ENCODE peak calls at places on chromosome 4, in five cellular contexts. B is body of pancreas, J is SK-N-SH treated with all-trans-retinoic acid at 6 μM for 48 hours, L is Right ventricle myocardium inferior, F is A549. H is an unnamed sample.

GRCh38 chr4:99447513-99447912 is 12.4 kb upstream of the ADH7 start:
- ATAC-seq in J (no peak), B (no peak), L (no peak), F (no peak), H (no peak)

GRCh38 chr4:151540728-151541437 is 131.9 kb downstream of the FHIP1A start:
- ATAC-seq in J (peak; percentile 84), L (no peak), F (peak; percentile 97), B (peak; percentile 48), H (peak; percentile 91)

GRCh38 chr4:159051245-159052071 is 51.4 kb upstream of the RAPGEF2 start:
- ATAC-seq in B (no peak), J (no peak), L (no peak), F (no peak), H (no peak)

GRCh38 chr4:41883988-41884737 is 51.1 kb upstream of the TMEM33 start:
- ATAC-seq in B (no peak), L (no peak), J (peak; percentile 33), F (peak; percentile 40), H (no peak)

GRCh38 chr4:18512718-18513117 is 491.2 kb upstream of the LCORL start:
- ATAC-seq in F (no peak), L (no peak), B (no peak), J (no peak), H (no peak)

GRCh38 chr4:142480244-142480643 is 365.9 kb downstream of the INPP4B start:
- ATAC-seq in J (no peak), L (no peak), F (no peak), B (no peak), H (no peak)

GRCh38 chr4:21769404-21770147 is 179.0 kb downstream of the KCNIP4 start:
- ATAC-seq in L (no peak), F (no peak), J (peak; percentile 51), B (no peak), H (no peak)

GRCh38 chr4:81504685-81505598 is 33.2 kb upstream of the RASGEF1B start:
- ATAC-seq in F (no peak), J (no peak), B (peak; percentile 55), L (peak; percentile 63), H (peak; percentile 43)

GRCh38 chr4:7462509-7462971 is 27.8 kb upstream of the PSAPL1 start:
- ATAC-seq in B (peak; percentile 50), J (peak; percentile 54), L (peak; percentile 57), F (peak; percentile 65), H (peak; percentile 35)

GRCh38 chr4:143389543-143390195 is 53.0 kb downstream of the GAB1 start:
- ATAC-seq in B (no peak), J (peak; percentile 38), F (peak; percentile 42), L (peak; percentile 33), H (no peak)

GRCh38 chr4:102614801-102615200 is 113.6 kb downstream of the NFKB1 start:
- ATAC-seq in F (no peak), L (no peak), B (no peak), J (no peak), H (no peak)

GRCh38 chr4:21474195-21474594 is 474.4 kb downstream of the KCNIP4 start:
- ATAC-seq in F (no peak), B (no peak), J (no peak), L (no peak), H (no peak)

GRCh38 chr4:122503214-122503613 is 46.7 kb upstream of the IL2 start:
- ATAC-seq in L (no peak), B (no peak), F (no peak), J (no peak), H (no peak)

GRCh38 chr4:130712038-130712437 is 1616.1 kb downstream of the C4orf33 start:
- ATAC-seq in F (no peak), B (no peak), L (no peak), J (no peak), H (peak; percentile 50)

GRCh38 chr4:6549890-6550620 is 24.9 kb upstream of the MAN2B2 start:
- ATAC-seq in B (no peak), J (no peak), F (no peak), L (peak; percentile 86), H (no peak)

GRCh38 chr4:150641604-150642003 is 59.7 kb downstream of the MAB21L2 start:
- ATAC-seq in L (no peak), F (no peak), B (no peak), J (no peak), H (no peak)

GRCh38 chr4:71518283-71518989 is 179.6 kb downstream of the SLC4A4 start:
- ATAC-seq in F (no peak), L (no peak), B (no peak), J (no peak), H (peak; percentile 10)

GRCh38 chr4:1629704-1630093 is 54.4 kb downstream of the FAM53A start:
- ATAC-seq in J (peak; percentile 25), L (no peak), B (no peak), F (peak; percentile 39), H (no peak)

GRCh38 chr4:100289980-100290379 is 99.7 kb upstream of the DDIT4L start:
- ATAC-seq in J (peak; percentile 74), B (no peak), L (no peak), F (no peak), H (no peak)

GRCh38 chr4:166700592-166700991 is 533.7 kb downstream of the SPOCK3 start:
- ATAC-seq in F (no peak), J (no peak), L (no peak), B (no peak), H (no peak)

GRCh38 chr4:159197885-159198269 is 95.0 kb downstream of the RAPGEF2 start:
- ATAC-seq in J (no peak), F (no peak), B (no peak), L (no peak), H (no peak)

GRCh38 chr4:24912252-24913098 is at the start of gene CCDC149:
- ATAC-seq in B (peak; percentile 95), L (peak; percentile 87), J (peak; percentile 86), F (peak; percentile 93), H (peak; percentile 59)

H was measured in esophagus mucosa.